ENCODE peak calls at places on chromosomes 12 and 14, in five cellular contexts. K is fibroblast of pulmonary artery; L is CD8-positive, alpha-beta T cell; V is endothelial cell of umbilical vein; W is left lung. A is an unnamed sample.

GRCh38 chr14:74910556-74910955 is 12.5 kb downstream of the RPS6KL1 start:
- DNase-seq in K (no peak), L (no peak), V (no peak), W (no peak), A (no peak)

GRCh38 chr12:77615331-77615730 is 215.4 kb upstream of the NAV3 start:
- DNase-seq in K (peak), L (no peak), V (peak), W (no peak), A (peak)

GRCh38 chr14:55152052-55152753 is 23.2 kb downstream of the LGALS3 start:
- DNase-seq in K (peak), L (no peak), V (no peak), W (no peak), A (peak)

GRCh38 chr12:82968644-82969339 is 282.1 kb downstream of the TMTC2 start:
- DNase-seq in K (peak), L (no peak), V (no peak), W (no peak), A (peak)

GRCh38 chr12:75759842-75760260 is 248.4 kb upstream of the KRR1 start:
- DNase-seq in K (peak), L (no peak), V (peak), W (no peak), A (peak)

GRCh38 chr12:124147030-124147429 is 147.9 kb upstream of the RFLNA start:
- DNase-seq in K (no peak), L (no peak), V (no peak), W (no peak), A (no peak)

GRCh38 chr14:106141242-106142220 is 615.1 kb downstream of the TMEM121 start:
- DNase-seq in K (no peak), L (peak), V (no peak), W (no peak), A (no peak)

GRCh38 chr12:56836800-56837663 is 73.9 kb downstream of the HSD17B6 start:
- DNase-seq in K (peak), L (peak), V (no peak), W (no peak), A (peak)

GRCh38 chr12:108468149-108468968 is 46.7 kb upstream of the FICD start:
- DNase-seq in K (peak), L (no peak), V (peak), W (no peak), A (peak)

GRCh38 chr12:89775336-89776005 is 66.8 kb upstream of the ATP2B1 start:
- DNase-seq in K (no peak), L (no peak), V (no peak), W (no peak), A (peak)

GRCh38 chr14:33026850-33027420 is 88.3 kb downstream of the NPAS3 start:
- DNase-seq in K (peak), L (no peak), V (no peak), W (no peak), A (peak)

GRCh38 chr12:87270894-87271293 is 758.3 kb downstream of the C12orf50 start:
- DNase-seq in K (peak), L (no peak), V (no peak), W (no peak), A (peak)

GRCh38 chr12:58143498-58143897 is 202.1 kb downstream of the ATP23 start:
- DNase-seq in K (no peak), L (no peak), V (peak), W (no peak), A (no peak)
- H3K4me3 ChIP-seq in K (no peak), L (no peak), V (no peak), W (no peak), A (no peak)

GRCh38 chr12:50188280-50188781 is 21.2 kb upstream of the CERS5 start:
- DNase-seq in K (peak), L (no peak), V (no peak), W (no peak), A (peak)
- H3K4me3 ChIP-seq in K (no peak), L (no peak), V (no peak), W (no peak), A (no peak)

DNA sequence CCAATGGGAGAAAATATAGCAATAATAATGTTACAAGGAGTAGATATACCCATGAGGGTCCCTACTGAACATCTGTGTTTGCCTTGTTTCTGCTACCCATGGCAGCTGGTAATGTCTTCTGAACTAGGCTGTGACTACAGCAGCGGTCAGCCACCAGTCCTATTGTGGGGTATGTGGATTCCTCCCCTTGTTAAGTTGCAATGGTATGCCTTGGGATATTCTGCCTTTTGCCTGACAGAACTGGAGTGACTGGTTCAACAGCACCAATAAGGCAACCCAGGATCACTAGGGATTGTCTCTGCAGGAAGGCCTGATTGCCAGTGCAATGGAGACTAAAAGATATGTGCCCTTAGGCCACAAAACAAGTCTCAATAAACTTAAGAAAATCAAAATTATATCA is 9.7 kb upstream of the ATL1 start:
- DNase-seq in K (no peak), L (no peak), V (no peak), W (no peak), A (no peak)
- H3K4me3 ChIP-seq in K (no peak), L (no peak), V (no peak), W (no peak), A (no peak)

GRCh38 chr14:77375164-77375950 is 1.5 kb downstream of the TMED8 start:
- DNase-seq in K (no peak), L (no peak), V (no peak), W (no peak), A (no peak)
- H3K4me3 ChIP-seq in K (peak), L (no peak), V (no peak), W (no peak), A (peak)

DNA sequence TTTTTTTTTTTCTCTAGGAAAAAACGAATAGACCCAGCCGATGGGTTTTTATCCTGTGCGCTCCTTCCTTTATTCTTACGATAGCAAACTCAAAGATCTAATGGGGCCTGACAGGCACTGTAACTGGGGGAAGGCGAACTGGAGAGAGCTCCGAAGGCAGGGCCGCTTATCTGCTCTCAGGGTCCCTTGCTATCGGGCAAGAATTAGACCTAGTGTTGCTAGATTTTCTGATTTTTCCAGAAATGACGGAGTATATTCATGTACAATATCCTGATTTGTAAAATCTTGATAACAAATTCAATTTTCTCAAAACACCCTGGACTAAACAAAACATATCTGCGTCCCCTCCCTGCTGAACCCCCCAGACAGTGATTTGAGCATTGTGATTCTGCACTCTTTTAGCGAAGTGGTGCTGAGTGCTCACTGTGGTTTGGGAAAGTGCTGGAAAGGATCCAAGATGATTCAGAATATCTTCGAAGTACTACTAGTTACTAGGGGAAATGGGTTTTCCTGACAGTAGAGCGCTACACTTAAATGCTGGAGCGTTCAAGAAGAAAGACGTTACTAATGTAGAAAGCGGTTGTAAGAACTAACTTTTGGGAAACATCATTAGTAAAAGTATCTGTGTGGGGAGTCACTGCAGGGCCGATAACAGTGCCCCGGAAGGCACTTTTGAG is 685 bp upstream of the STXBP6 start:
- DNase-seq in K (peak), L (no peak), V (peak), W (no peak), A (peak)
- H3K4me3 ChIP-seq in K (peak), L (no peak), V (peak), W (peak), A (peak)

DNA sequence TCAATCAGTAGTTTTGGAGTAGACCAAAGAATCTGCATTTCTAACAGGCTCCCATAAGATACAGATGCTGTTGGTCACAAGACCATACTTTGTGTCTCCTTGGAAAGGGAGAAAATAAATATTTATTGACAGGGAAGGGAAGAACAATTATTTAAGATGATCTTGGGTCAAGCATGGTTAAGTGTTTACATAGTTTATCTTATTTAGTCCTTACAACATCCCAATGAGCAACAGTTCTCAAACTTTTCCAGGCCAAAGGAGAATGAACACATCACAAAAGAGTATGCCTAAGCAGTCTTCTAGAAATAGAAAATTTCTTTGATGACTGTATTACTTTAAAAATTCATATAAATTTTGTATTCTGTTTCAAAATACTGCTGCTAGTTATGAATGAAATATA is 8.8 kb downstream of the LPCAT3 start:
- DNase-seq in K (no peak), L (no peak), V (no peak), W (no peak), A (no peak)
- H3K4me3 ChIP-seq in K (no peak), L (no peak), V (no peak), W (no peak), A (no peak)

GRCh38 chr12:125329239-125330238 is 264.3 kb downstream of the AACS start:
- DNase-seq in K (no peak), L (no peak), V (no peak), W (no peak), A (no peak)

GRCh38 chr12:125336246-125336645 is 271.0 kb downstream of the AACS start:
- DNase-seq in K (no peak), L (no peak), V (no peak), W (no peak), A (no peak)

GRCh38 chr12:125331342-125332052 is 266.3 kb downstream of the AACS start:
- DNase-seq in K (no peak), L (no peak), V (no peak), W (no peak), A (peak)

GRCh38 chr12:125332900-125333299 is 267.7 kb downstream of the AACS start:
- DNase-seq in K (no peak), L (no peak), V (no peak), W (no peak), A (no peak)

DNA sequence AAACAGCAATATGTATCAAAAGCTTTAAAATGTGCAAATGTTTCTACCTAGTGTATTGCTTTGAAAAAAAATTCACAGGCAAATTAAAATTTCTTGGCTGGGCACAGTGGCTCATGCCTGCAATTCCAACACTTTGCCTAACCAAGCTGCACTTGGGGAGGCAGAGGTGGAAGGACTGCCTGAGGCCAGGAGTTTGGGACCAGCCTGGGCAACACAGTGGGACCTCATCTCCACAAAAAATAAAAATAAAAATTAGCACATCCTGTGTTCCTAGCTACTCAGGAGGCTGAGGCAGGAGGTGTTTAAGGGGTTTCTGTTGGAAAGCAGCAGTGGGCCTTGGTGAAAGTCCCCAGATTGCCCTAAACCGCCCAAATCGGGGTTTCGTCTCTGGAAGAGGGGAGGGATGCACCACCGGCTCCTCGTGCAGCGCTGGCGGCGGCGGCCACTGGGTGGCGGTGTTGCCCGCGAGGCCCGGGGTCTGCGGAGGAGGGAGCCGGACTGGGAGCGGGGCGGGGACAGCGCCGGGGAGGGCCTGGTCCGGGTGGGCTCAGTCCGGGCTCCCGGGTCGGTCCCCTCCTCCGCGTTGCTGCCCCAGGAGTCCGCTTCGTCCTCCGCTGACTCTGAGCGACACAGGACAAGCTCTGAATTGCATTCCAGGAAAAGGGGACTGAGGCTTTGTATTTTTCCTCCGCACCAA is 265.6 kb downstream of the AACS start:
- DNase-seq in K (peak), L (no peak), V (peak), W (peak), A (peak)
- H3K4me3 ChIP-seq in K (peak), L (no peak), V (no peak), W (peak), A (peak)